ENCODE peak calls at places on chromosomes 3 and 15, in nine cellular contexts. One of them, this sample, is unnamed.
A peak's percentile ranks its signal among the peaks of the same experiment; 100 is the strongest.

GRCh38 chr3:45656575-45657363 is 32.4 kb upstream of the SACM1L start:
- DNase-seq in tibial nerve: peak; percentile 84
- DNase-seq in upper lobe of left lung: peak; percentile 95
- DNase-seq in A549: peak; percentile 87
- DNase-seq in suprapubic skin: peak; percentile 97
- DNase-seq in K562: peak; percentile 86
- DNase-seq in transverse colon: peak; percentile 93
- DNase-seq in esophagus muscularis mucosa: peak; percentile 97
- DNase-seq in ovary: peak; percentile 84
- DNase-seq in this sample: peak; percentile 93

GRCh38 chr15:42057744-42058646 is 36.4 kb downstream of the PLA2G4D start:
- DNase-seq in tibial nerve: no peak
- DNase-seq in upper lobe of left lung: no peak
- DNase-seq in A549: no peak
- DNase-seq in suprapubic skin: peak; percentile 69
- DNase-seq in K562: no peak
- DNase-seq in transverse colon: no peak
- DNase-seq in esophagus muscularis mucosa: no peak
- DNase-seq in ovary: no peak
- DNase-seq in this sample: no peak

GRCh38 chr3:63912768-63913588 is 795 bp upstream of the SCAANT1 start:
- DNase-seq in tibial nerve: peak; percentile 35
- DNase-seq in upper lobe of left lung: peak; percentile 84
- DNase-seq in A549: peak; percentile 54
- DNase-seq in suprapubic skin: peak; percentile 83
- DNase-seq in K562: peak; percentile 66
- DNase-seq in transverse colon: peak; percentile 81
- DNase-seq in esophagus muscularis mucosa: peak; percentile 94
- DNase-seq in ovary: peak; percentile 82
- DNase-seq in this sample: peak; percentile 76

GRCh38 chr3:46986782-46987484 is 7.5 kb downstream of the NBEAL2 start:
- DNase-seq in tibial nerve: no peak
- DNase-seq in upper lobe of left lung: no peak
- DNase-seq in A549: no peak
- DNase-seq in suprapubic skin: no peak
- DNase-seq in K562: no peak
- DNase-seq in transverse colon: no peak
- DNase-seq in esophagus muscularis mucosa: no peak
- DNase-seq in ovary: no peak
- DNase-seq in this sample: no peak

GRCh38 chr3:49707113-49707480 is 12.4 kb downstream of the AMIGO3 start:
- DNase-seq in tibial nerve: no peak
- DNase-seq in upper lobe of left lung: no peak
- DNase-seq in A549: no peak
- DNase-seq in suprapubic skin: no peak
- DNase-seq in K562: no peak
- DNase-seq in transverse colon: no peak
- DNase-seq in esophagus muscularis mucosa: no peak
- DNase-seq in ovary: no peak
- DNase-seq in this sample: no peak

GRCh38 chr15:25711691-25712090 is 151.4 kb downstream of the ATP10A start:
- DNase-seq in tibial nerve: no peak
- DNase-seq in upper lobe of left lung: no peak
- DNase-seq in A549: no peak
- DNase-seq in suprapubic skin: no peak
- DNase-seq in K562: no peak
- DNase-seq in transverse colon: no peak
- DNase-seq in esophagus muscularis mucosa: no peak
- DNase-seq in ovary: no peak
- DNase-seq in this sample: no peak

GRCh38 chr3:24683090-24683489 is 188.4 kb upstream of the THRB start:
- DNase-seq in tibial nerve: no peak
- DNase-seq in upper lobe of left lung: no peak
- DNase-seq in A549: no peak
- DNase-seq in suprapubic skin: no peak
- DNase-seq in K562: no peak
- DNase-seq in transverse colon: no peak
- DNase-seq in esophagus muscularis mucosa: no peak
- DNase-seq in ovary: no peak
- DNase-seq in this sample: no peak

GRCh38 chr15:66707310-66708160 is 5.5 kb downstream of the SMAD6 start:
- DNase-seq in tibial nerve: no peak
- DNase-seq in upper lobe of left lung: peak; percentile 44
- DNase-seq in A549: peak; percentile 63
- DNase-seq in suprapubic skin: no peak
- DNase-seq in K562: no peak
- DNase-seq in transverse colon: peak; percentile 55
- DNase-seq in esophagus muscularis mucosa: no peak
- DNase-seq in ovary: peak; percentile 72
- DNase-seq in this sample: peak; percentile 62

GRCh38 chr15:74458473-74458872 is 2.5 kb downstream of the UBL7 start:
- DNase-seq in tibial nerve: no peak
- DNase-seq in upper lobe of left lung: no peak
- DNase-seq in A549: no peak
- DNase-seq in suprapubic skin: no peak
- DNase-seq in K562: no peak
- DNase-seq in transverse colon: no peak
- DNase-seq in esophagus muscularis mucosa: no peak
- DNase-seq in ovary: no peak
- DNase-seq in this sample: no peak

GRCh38 chr15:80059786-80060489 is 462 bp downstream of the ZFAND6 start:
- DNase-seq in tibial nerve: no peak
- DNase-seq in upper lobe of left lung: peak; percentile 46
- DNase-seq in A549: peak; percentile 72
- DNase-seq in suprapubic skin: no peak
- DNase-seq in K562: peak; percentile 91
- DNase-seq in transverse colon: peak; percentile 48
- DNase-seq in esophagus muscularis mucosa: peak; percentile 94
- DNase-seq in ovary: no peak
- DNase-seq in this sample: peak; percentile 45

GRCh38 chr3:65526656-65527055 is 512.1 kb downstream of the MAGI1 start:
- DNase-seq in tibial nerve: no peak
- DNase-seq in upper lobe of left lung: no peak
- DNase-seq in A549: no peak
- DNase-seq in suprapubic skin: no peak
- DNase-seq in K562: no peak
- DNase-seq in transverse colon: no peak
- DNase-seq in esophagus muscularis mucosa: no peak
- DNase-seq in ovary: no peak
- DNase-seq in this sample: no peak

GRCh38 chr15:78071378-78071777 is 6.1 kb downstream of the TBC1D2B start:
- DNase-seq in tibial nerve: no peak
- DNase-seq in upper lobe of left lung: no peak
- DNase-seq in A549: no peak
- DNase-seq in suprapubic skin: no peak
- DNase-seq in K562: no peak
- DNase-seq in transverse colon: no peak
- DNase-seq in esophagus muscularis mucosa: no peak
- DNase-seq in ovary: no peak
- DNase-seq in this sample: no peak

GRCh38 chr3:155495387-155495786 is 201.9 kb upstream of the STRIT1 start:
- DNase-seq in tibial nerve: no peak
- DNase-seq in upper lobe of left lung: no peak
- DNase-seq in A549: no peak
- DNase-seq in suprapubic skin: no peak
- DNase-seq in K562: no peak
- DNase-seq in transverse colon: no peak
- DNase-seq in esophagus muscularis mucosa: no peak
- DNase-seq in ovary: no peak
- DNase-seq in this sample: no peak

GRCh38 chr15:86852741-86853140 is 773.1 kb downstream of the AGBL1 start:
- DNase-seq in tibial nerve: no peak
- DNase-seq in upper lobe of left lung: no peak
- DNase-seq in A549: no peak
- DNase-seq in suprapubic skin: no peak
- DNase-seq in K562: no peak
- DNase-seq in transverse colon: no peak
- DNase-seq in esophagus muscularis mucosa: no peak
- DNase-seq in ovary: no peak
- DNase-seq in this sample: no peak

GRCh38 chr15:71518661-71519060 is 291.7 kb upstream of the NR2E3 start:
- DNase-seq in tibial nerve: no peak
- DNase-seq in upper lobe of left lung: no peak
- DNase-seq in A549: no peak
- DNase-seq in suprapubic skin: no peak
- DNase-seq in K562: no peak
- DNase-seq in transverse colon: no peak
- DNase-seq in esophagus muscularis mucosa: no peak
- DNase-seq in ovary: no peak
- DNase-seq in this sample: no peak
- TF ChIP-seq EP300 in tibial nerve: no peak
- TF ChIP-seq EP300 in upper lobe of left lung: no peak
- TF ChIP-seq EP300 in A549: no peak
- TF ChIP-seq EP300 in suprapubic skin: no peak
- TF ChIP-seq EP300 in K562: no peak
- TF ChIP-seq EP300 in transverse colon: no peak
- TF ChIP-seq EP300 in esophagus muscularis mucosa: no peak
- TF ChIP-seq EP300 in ovary: no peak
- TF ChIP-seq EP300 in this sample: no peak

GRCh38 chr3:177622520-177622919 is 425.2 kb upstream of the TBL1XR1 start:
- DNase-seq in tibial nerve: no peak
- DNase-seq in upper lobe of left lung: no peak
- DNase-seq in A549: no peak
- DNase-seq in suprapubic skin: no peak
- DNase-seq in K562: no peak
- DNase-seq in transverse colon: no peak
- DNase-seq in esophagus muscularis mucosa: no peak
- DNase-seq in ovary: no peak
- DNase-seq in this sample: no peak

GRCh38 chr3:177620073-177620472 is 422.8 kb upstream of the TBL1XR1 start:
- DNase-seq in tibial nerve: no peak
- DNase-seq in upper lobe of left lung: no peak
- DNase-seq in A549: no peak
- DNase-seq in suprapubic skin: no peak
- DNase-seq in K562: no peak
- DNase-seq in transverse colon: no peak
- DNase-seq in esophagus muscularis mucosa: no peak
- DNase-seq in ovary: no peak
- DNase-seq in this sample: no peak

GRCh38 chr3:177615015-177615414 is 417.7 kb upstream of the TBL1XR1 start:
- DNase-seq in tibial nerve: peak; percentile 73
- DNase-seq in upper lobe of left lung: peak; percentile 79
- DNase-seq in A549: no peak
- DNase-seq in suprapubic skin: no peak
- DNase-seq in K562: peak; percentile 34
- DNase-seq in transverse colon: peak; percentile 54
- DNase-seq in esophagus muscularis mucosa: peak; percentile 93
- DNase-seq in ovary: peak; percentile 85
- DNase-seq in this sample: peak; percentile 77

GRCh38 chr3:177622982-177623617 is 425.8 kb upstream of the TBL1XR1 start:
- DNase-seq in tibial nerve: no peak
- DNase-seq in upper lobe of left lung: no peak
- DNase-seq in A549: no peak
- DNase-seq in suprapubic skin: no peak
- DNase-seq in K562: no peak
- DNase-seq in transverse colon: no peak
- DNase-seq in esophagus muscularis mucosa: no peak
- DNase-seq in ovary: no peak
- DNase-seq in this sample: no peak

DNA sequence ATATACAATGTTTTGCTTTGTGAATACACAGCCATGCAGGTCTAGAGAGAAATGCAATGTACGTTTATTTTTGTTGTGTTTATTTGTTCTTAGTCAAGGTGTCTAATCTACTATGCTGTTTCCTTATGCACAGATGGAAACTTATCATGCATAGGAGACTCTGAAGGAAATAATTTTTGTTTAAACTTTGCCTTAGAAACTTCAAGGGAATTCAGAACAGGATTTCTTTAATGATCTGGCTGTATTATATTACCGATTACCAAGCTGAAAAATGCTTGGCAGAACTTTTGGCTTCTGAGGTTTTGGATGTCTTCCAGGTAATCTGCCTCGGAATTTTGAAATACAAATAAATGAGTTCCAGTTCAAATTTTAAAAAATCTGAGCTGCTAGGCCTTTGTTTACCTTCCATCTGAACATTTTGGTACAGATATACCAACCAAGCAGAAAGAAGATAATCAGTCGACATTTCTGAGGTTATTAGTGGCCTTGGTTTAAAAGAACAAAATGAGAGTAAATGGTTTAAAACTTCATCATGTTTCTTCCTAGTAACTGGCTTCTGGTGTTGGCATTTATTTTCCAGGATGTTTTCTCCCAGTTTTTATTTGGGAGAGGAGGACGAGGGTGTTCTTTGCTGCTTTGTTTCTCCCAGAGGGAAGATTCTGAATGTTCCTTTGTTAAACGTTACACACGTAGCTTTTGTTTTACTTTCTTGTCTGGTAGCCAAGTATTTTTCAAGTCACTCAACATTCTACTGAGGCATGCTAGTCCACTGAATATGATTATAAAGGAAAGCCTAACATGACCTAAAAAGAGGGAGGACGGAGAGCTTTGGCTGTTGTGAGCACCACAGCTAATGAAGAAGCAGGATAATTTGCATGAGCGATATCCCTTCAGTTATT is 421.8 kb upstream of the TBL1XR1 start:
- DNase-seq in tibial nerve: no peak
- DNase-seq in upper lobe of left lung: no peak
- DNase-seq in A549: no peak
- DNase-seq in suprapubic skin: no peak
- DNase-seq in K562: no peak
- DNase-seq in transverse colon: no peak
- DNase-seq in esophagus muscularis mucosa: no peak
- DNase-seq in ovary: no peak
- DNase-seq in this sample: no peak
- H3K4me3 ChIP-seq in tibial nerve: no peak overlapping the region
- H3K4me3 ChIP-seq in upper lobe of left lung: no peak overlapping the region
- H3K4me3 ChIP-seq in A549: no peak overlapping the region
- H3K4me3 ChIP-seq in suprapubic skin: no peak overlapping the region
- H3K4me3 ChIP-seq in K562: no peak overlapping the region
- H3K4me3 ChIP-seq in transverse colon: no peak overlapping the region
- H3K4me3 ChIP-seq in esophagus muscularis mucosa: no peak overlapping the region
- H3K4me3 ChIP-seq in ovary: no peak overlapping the region
- H3K4me3 ChIP-seq in this sample: no peak overlapping the region

DNA sequence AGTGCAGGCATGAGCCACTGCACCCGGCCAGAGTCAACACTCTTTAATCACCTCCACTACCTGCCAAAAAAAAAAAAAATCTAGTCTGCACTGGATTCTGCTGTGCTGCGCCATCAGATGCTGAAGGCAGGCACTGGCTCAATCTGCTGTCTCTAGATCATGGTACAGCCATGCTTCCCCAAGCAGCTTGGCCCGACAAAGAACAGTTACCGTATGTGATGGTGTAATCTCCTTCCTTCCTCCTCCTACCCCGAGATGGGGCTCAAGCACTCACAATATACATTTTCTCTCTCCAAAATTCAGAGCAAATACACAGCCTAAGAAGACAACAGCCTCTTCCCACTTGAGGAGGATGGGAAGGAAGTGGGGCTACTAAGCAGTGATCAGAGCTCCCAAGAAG is 45.1 kb downstream of the DAPK2 start:
- DNase-seq in tibial nerve: no peak
- DNase-seq in upper lobe of left lung: no peak
- DNase-seq in A549: no peak
- DNase-seq in suprapubic skin: no peak
- DNase-seq in K562: no peak
- DNase-seq in transverse colon: no peak
- DNase-seq in esophagus muscularis mucosa: no peak
- DNase-seq in ovary: no peak
- DNase-seq in this sample: no peak
- H3K4me1 ChIP-seq in tibial nerve: no peaks in the 10 kb centered on the region
- H3K4me1 ChIP-seq in upper lobe of left lung: peaks cover 22% of the 10 kb centered on the region
- H3K4me1 ChIP-seq in A549: peaks cover 23% of the 10 kb centered on the region
- H3K4me1 ChIP-seq in suprapubic skin: peaks cover 71% of the 10 kb centered on the region
- H3K4me1 ChIP-seq in K562: peaks cover 6% of the 10 kb centered on the region
- H3K4me1 ChIP-seq in transverse colon: peaks cover 7% of the 10 kb centered on the region
- H3K4me1 ChIP-seq in esophagus muscularis mucosa: peaks cover 24% of the 10 kb centered on the region
- H3K4me1 ChIP-seq in ovary: peaks cover 8% of the 10 kb centered on the region
- H3K4me1 ChIP-seq in this sample: peaks cover 30% of the 10 kb centered on the region

GRCh38 chr3:55521086-55522060 is 34.3 kb upstream of the WNT5A start:
- DNase-seq in tibial nerve: no peak
- DNase-seq in upper lobe of left lung: no peak
- DNase-seq in A549: no peak
- DNase-seq in suprapubic skin: no peak
- DNase-seq in K562: no peak
- DNase-seq in transverse colon: peak; percentile 13
- DNase-seq in esophagus muscularis mucosa: no peak
- DNase-seq in ovary: no peak
- DNase-seq in this sample: peak; percentile 29
- TF ChIP-seq EP300 in tibial nerve: no peak
- TF ChIP-seq EP300 in upper lobe of left lung: no peak
- TF ChIP-seq EP300 in A549: no peak
- TF ChIP-seq EP300 in suprapubic skin: no peak
- TF ChIP-seq EP300 in K562: no peak
- TF ChIP-seq EP300 in transverse colon: no peak
- TF ChIP-seq EP300 in esophagus muscularis mucosa: no peak
- TF ChIP-seq EP300 in ovary: no peak
- TF ChIP-seq EP300 in this sample: no peak